ENCODE peak calls at places on chromosomes 7 and 10, in seven cellular contexts. F, L, N, A, G, S and Z are unnamed samples.

GRCh38 chr7:151457534-151457933 is 17.6 kb upstream of the CRYGN start:
- DNase-seq in L (no peak), S (no peak), N (no peak), F (no peak), G (no peak), A (no peak), Z (no peak)

GRCh38 chr10:125177641-125178640 is 17.6 kb upstream of the CTBP2 start:
- DNase-seq in S (no peak), G (no peak), A (no peak), N (no peak), F (no peak), L (no peak), Z (no peak)

GRCh38 chr7:98569606-98570337 is 47.3 kb upstream of the NPTX2 start:
- DNase-seq in N (no peak), F (peak; percentile 85), A (peak; percentile 88), L (no peak), G (peak; percentile 41), S (no peak), Z (peak; percentile 87)

GRCh38 chr10:110387983-110388681 is 83.4 kb upstream of the SMNDC1 start:
- DNase-seq in F (no peak), N (no peak), G (no peak), A (no peak), L (no peak), S (no peak), Z (no peak)

GRCh38 chr7:17298840-17299476 is 506 bp downstream of the AHR start:
- DNase-seq in N (peak; percentile 73), L (peak; percentile 38), G (peak; percentile 69), F (peak; percentile 46), S (peak; percentile 44), A (peak; percentile 44), Z (no peak)

GRCh38 chr7:138064856-138065357 is 11.4 kb upstream of the AKR1D1 start:
- DNase-seq in N (peak; percentile 65), S (no peak), A (peak; percentile 21), L (no peak), F (no peak), G (no peak), Z (no peak)

GRCh38 chr7:144110272-144110671 is 889 bp downstream of the OR2A2 start:
- DNase-seq in G (no peak), A (no peak), S (no peak), F (no peak), N (no peak), L (no peak), Z (no peak)

GRCh38 chr7:158022601-158023000 is 565.0 kb downstream of the PTPRN2 start:
- DNase-seq in L (no peak), A (no peak), S (no peak), N (no peak), G (peak; percentile 3), F (no peak), Z (no peak)

GRCh38 chr10:128050117-128050516 is 76.1 kb downstream of the MKI67 start:
- DNase-seq in S (no peak), G (no peak), L (no peak), N (no peak), A (no peak), F (no peak), Z (no peak)

GRCh38 chr10:42954776-42955492 is 121.9 kb upstream of the RET start:
- DNase-seq in N (no peak), F (no peak), S (no peak), L (no peak), A (no peak), G (peak; percentile 31), Z (no peak)

GRCh38 chr10:82813856-82814255 is 938.9 kb downstream of the NRG3 start:
- DNase-seq in L (no peak), N (peak; percentile 16), G (no peak), A (no peak), F (no peak), S (no peak), Z (no peak)

GRCh38 chr7:155865830-155866545 is 53.7 kb upstream of the SHH start:
- DNase-seq in L (no peak), N (no peak), S (no peak), G (no peak), A (no peak), F (no peak), Z (no peak)

GRCh38 chr10:28331821-28332220 is 29.0 kb upstream of the MPP7 start:
- DNase-seq in G (no peak), A (no peak), F (no peak), L (no peak), N (peak; percentile 84), S (no peak), Z (no peak)